ENCODE peak calls at places on chromosomes 5 and 9, in six cellular contexts. One of them, this sample, is unnamed.

GRCh38 chr9:112233769-112234168 is 58.7 kb upstream of the SUSD1 start:
- DNase-seq in CD4-positive, alpha-beta T cell: no peak
- DNase-seq in AG04450: peak
- DNase-seq in choroid plexus epithelial cell: peak
- DNase-seq in keratinocyte: no peak
- DNase-seq in GM13977: no peak
- DNase-seq in this sample: no peak

GRCh38 chr5:16616536-16617271 is at the start of gene RETREG1:
- DNase-seq in AG04450: no peak
- DNase-seq in choroid plexus epithelial cell: peak
- DNase-seq in keratinocyte: no peak
- DNase-seq in CD4-positive, alpha-beta T cell: peak
- DNase-seq in GM13977: peak
- DNase-seq in this sample: peak

GRCh38 chr5:2369178-2369577 is 382.3 kb downstream of the IRX2 start:
- DNase-seq in choroid plexus epithelial cell: no peak
- DNase-seq in GM13977: no peak
- DNase-seq in AG04450: no peak
- DNase-seq in keratinocyte: no peak
- DNase-seq in CD4-positive, alpha-beta T cell: no peak
- DNase-seq in this sample: no peak

GRCh38 chr9:38662763-38663593 is 42.6 kb upstream of the ANKRD18A start:
- DNase-seq in AG04450: no peak
- DNase-seq in CD4-positive, alpha-beta T cell: no peak
- DNase-seq in keratinocyte: no peak
- DNase-seq in choroid plexus epithelial cell: peak
- DNase-seq in GM13977: no peak
- DNase-seq in this sample: no peak

GRCh38 chr9:34984049-34984448 is 5.5 kb upstream of the DNAJB5 start:
- DNase-seq in choroid plexus epithelial cell: peak
- DNase-seq in AG04450: no peak
- DNase-seq in GM13977: no peak
- DNase-seq in keratinocyte: no peak
- DNase-seq in CD4-positive, alpha-beta T cell: peak
- DNase-seq in this sample: peak

GRCh38 chr5:138370537-138370936 is 18.1 kb downstream of the KDM3B start:
- DNase-seq in CD4-positive, alpha-beta T cell: no peak
- DNase-seq in AG04450: no peak
- DNase-seq in keratinocyte: no peak
- DNase-seq in GM13977: no peak
- DNase-seq in choroid plexus epithelial cell: peak
- DNase-seq in this sample: no peak

GRCh38 chr9:113675475-113675941 is 200.6 kb upstream of the ZNF618 start:
- DNase-seq in choroid plexus epithelial cell: peak
- DNase-seq in keratinocyte: peak
- DNase-seq in CD4-positive, alpha-beta T cell: no peak
- DNase-seq in AG04450: peak
- DNase-seq in GM13977: no peak
- DNase-seq in this sample: no peak

GRCh38 chr9:36597412-36598178 is 24.9 kb downstream of the MELK start:
- DNase-seq in AG04450: no peak
- DNase-seq in GM13977: peak
- DNase-seq in choroid plexus epithelial cell: peak
- DNase-seq in CD4-positive, alpha-beta T cell: no peak
- DNase-seq in keratinocyte: no peak
- DNase-seq in this sample: no peak

GRCh38 chr5:77077821-77078176 is 9.3 kb downstream of the ZBED3 start:
- DNase-seq in choroid plexus epithelial cell: no peak
- DNase-seq in AG04450: no peak
- DNase-seq in GM13977: no peak
- DNase-seq in keratinocyte: no peak
- DNase-seq in CD4-positive, alpha-beta T cell: no peak
- DNase-seq in this sample: no peak

GRCh38 chr5:10446490-10446889 is 4.8 kb downstream of the ROPN1L start:
- DNase-seq in CD4-positive, alpha-beta T cell: no peak
- DNase-seq in AG04450: no peak
- DNase-seq in GM13977: no peak
- DNase-seq in choroid plexus epithelial cell: no peak
- DNase-seq in keratinocyte: no peak
- DNase-seq in this sample: no peak

GRCh38 chr9:89497978-89498844 is at the start of gene SEMA4D:
- DNase-seq in choroid plexus epithelial cell: peak
- DNase-seq in GM13977: peak
- DNase-seq in CD4-positive, alpha-beta T cell: peak
- DNase-seq in keratinocyte: no peak
- DNase-seq in AG04450: peak
- DNase-seq in this sample: peak

GRCh38 chr9:98781588-98782383 is 14.6 kb downstream of the ANKS6 start:
- DNase-seq in GM13977: no peak
- DNase-seq in choroid plexus epithelial cell: no peak
- DNase-seq in CD4-positive, alpha-beta T cell: no peak
- DNase-seq in keratinocyte: peak
- DNase-seq in AG04450: no peak
- DNase-seq in this sample: no peak

GRCh38 chr5:133247145-133247709 is 195.4 kb downstream of the HSPA4 start:
- DNase-seq in choroid plexus epithelial cell: no peak
- DNase-seq in AG04450: no peak
- DNase-seq in CD4-positive, alpha-beta T cell: no peak
- DNase-seq in keratinocyte: no peak
- DNase-seq in GM13977: no peak
- DNase-seq in this sample: no peak

GRCh38 chr9:84170521-84171141 is 169.9 kb downstream of the SLC28A3 start:
- DNase-seq in GM13977: no peak
- DNase-seq in keratinocyte: no peak
- DNase-seq in AG04450: peak
- DNase-seq in CD4-positive, alpha-beta T cell: no peak
- DNase-seq in choroid plexus epithelial cell: peak
- DNase-seq in this sample: no peak

GRCh38 chr5:178984145-178985072 is 10.7 kb downstream of the GRM6 start:
- DNase-seq in GM13977: no peak
- DNase-seq in choroid plexus epithelial cell: no peak
- DNase-seq in keratinocyte: no peak
- DNase-seq in CD4-positive, alpha-beta T cell: no peak
- DNase-seq in AG04450: no peak
- DNase-seq in this sample: no peak

GRCh38 chr9:78021692-78022091 is 9.9 kb downstream of the GNAQ start:
- DNase-seq in AG04450: no peak
- DNase-seq in GM13977: no peak
- DNase-seq in keratinocyte: no peak
- DNase-seq in choroid plexus epithelial cell: peak
- DNase-seq in CD4-positive, alpha-beta T cell: no peak
- DNase-seq in this sample: no peak

GRCh38 chr5:56429110-56429561 is 196.0 kb upstream of the ANKRD55 start:
- DNase-seq in choroid plexus epithelial cell: peak
- DNase-seq in AG04450: no peak
- DNase-seq in GM13977: no peak
- DNase-seq in keratinocyte: no peak
- DNase-seq in CD4-positive, alpha-beta T cell: no peak
- DNase-seq in this sample: no peak

GRCh38 chr5:14915291-14915976 is 43.9 kb upstream of the ANKH start:
- DNase-seq in GM13977: no peak
- DNase-seq in choroid plexus epithelial cell: peak
- DNase-seq in keratinocyte: no peak
- DNase-seq in CD4-positive, alpha-beta T cell: no peak
- DNase-seq in AG04450: no peak
- DNase-seq in this sample: no peak

DNA sequence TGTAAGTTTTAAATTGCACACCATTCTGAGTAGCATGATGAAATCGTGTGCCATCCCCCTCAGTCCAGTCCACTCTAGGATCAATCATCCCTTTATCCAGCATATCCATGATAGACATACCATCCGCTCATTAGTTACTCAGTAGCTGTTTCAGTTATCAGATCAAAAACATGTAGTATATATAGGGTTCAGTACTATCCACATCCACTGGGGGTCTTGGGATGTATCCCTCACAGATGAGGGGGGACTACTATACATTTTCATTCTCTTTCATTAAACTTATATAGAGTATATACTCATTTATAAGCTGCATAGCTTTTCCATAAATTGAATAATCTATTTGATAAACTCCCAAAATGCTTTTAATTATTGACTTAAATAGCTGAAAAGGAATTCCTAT is 67.6 kb downstream of the MEIKIN start:
- DNase-seq in CD4-positive, alpha-beta T cell: no peak
- DNase-seq in keratinocyte: no peak
- DNase-seq in GM13977: no peak
- DNase-seq in AG04450: no peak
- DNase-seq in choroid plexus epithelial cell: no peak
- DNase-seq in this sample: no peak
- TF ChIP-seq CTCF in CD4-positive, alpha-beta T cell: no peak
- TF ChIP-seq CTCF in keratinocyte: no peak
- TF ChIP-seq CTCF in GM13977: no peak
- TF ChIP-seq CTCF in AG04450: no peak
- TF ChIP-seq CTCF in choroid plexus epithelial cell: no peak
- TF ChIP-seq CTCF in this sample: no peak

GRCh38 chr9:132605387-132605786 is 23.0 kb downstream of the BARHL1 start:
- DNase-seq in keratinocyte: no peak
- DNase-seq in CD4-positive, alpha-beta T cell: no peak
- DNase-seq in choroid plexus epithelial cell: no peak
- DNase-seq in AG04450: no peak
- DNase-seq in GM13977: no peak
- DNase-seq in this sample: no peak

GRCh38 chr9:132610661-132611060 is 28.3 kb downstream of the BARHL1 start:
- DNase-seq in choroid plexus epithelial cell: no peak
- DNase-seq in CD4-positive, alpha-beta T cell: no peak
- DNase-seq in GM13977: no peak
- DNase-seq in AG04450: no peak
- DNase-seq in keratinocyte: no peak
- DNase-seq in this sample: no peak

GRCh38 chr9:132614324-132614723 is 31.9 kb downstream of the BARHL1 start:
- DNase-seq in CD4-positive, alpha-beta T cell: no peak
- DNase-seq in keratinocyte: no peak
- DNase-seq in GM13977: no peak
- DNase-seq in choroid plexus epithelial cell: no peak
- DNase-seq in AG04450: no peak
- DNase-seq in this sample: no peak

GRCh38 chr9:132609829-132610228 is 27.4 kb downstream of the BARHL1 start:
- DNase-seq in CD4-positive, alpha-beta T cell: no peak
- DNase-seq in choroid plexus epithelial cell: peak
- DNase-seq in GM13977: no peak
- DNase-seq in keratinocyte: no peak
- DNase-seq in AG04450: peak
- DNase-seq in this sample: no peak

GRCh38 chr9:132609184-132609583 is 26.8 kb downstream of the BARHL1 start:
- DNase-seq in choroid plexus epithelial cell: no peak
- DNase-seq in GM13977: no peak
- DNase-seq in keratinocyte: no peak
- DNase-seq in CD4-positive, alpha-beta T cell: no peak
- DNase-seq in AG04450: no peak
- DNase-seq in this sample: no peak
- TF ChIP-seq CTCF in choroid plexus epithelial cell: no peak
- TF ChIP-seq CTCF in GM13977: no peak
- TF ChIP-seq CTCF in keratinocyte: no peak
- TF ChIP-seq CTCF in CD4-positive, alpha-beta T cell: no peak
- TF ChIP-seq CTCF in AG04450: no peak
- TF ChIP-seq CTCF in this sample: no peak

GRCh38 chr5:39009981-39010380 is 64.2 kb downstream of the RICTOR start:
- DNase-seq in CD4-positive, alpha-beta T cell: no peak
- DNase-seq in GM13977: no peak
- DNase-seq in choroid plexus epithelial cell: no peak
- DNase-seq in keratinocyte: no peak
- DNase-seq in AG04450: no peak
- DNase-seq in this sample: no peak

GRCh38 chr5:39001683-39002082 is 72.5 kb downstream of the RICTOR start:
- DNase-seq in AG04450: no peak
- DNase-seq in keratinocyte: no peak
- DNase-seq in GM13977: no peak
- DNase-seq in choroid plexus epithelial cell: no peak
- DNase-seq in CD4-positive, alpha-beta T cell: no peak
- DNase-seq in this sample: no peak

GRCh38 chr5:39009280-39009679 is 64.9 kb downstream of the RICTOR start:
- DNase-seq in AG04450: no peak
- DNase-seq in CD4-positive, alpha-beta T cell: no peak
- DNase-seq in choroid plexus epithelial cell: no peak
- DNase-seq in keratinocyte: no peak
- DNase-seq in GM13977: no peak
- DNase-seq in this sample: no peak

GRCh38 chr5:39006650-39007049 is 67.5 kb downstream of the RICTOR start:
- DNase-seq in GM13977: no peak
- DNase-seq in keratinocyte: no peak
- DNase-seq in CD4-positive, alpha-beta T cell: no peak
- DNase-seq in AG04450: no peak
- DNase-seq in choroid plexus epithelial cell: no peak
- DNase-seq in this sample: no peak

DNA sequence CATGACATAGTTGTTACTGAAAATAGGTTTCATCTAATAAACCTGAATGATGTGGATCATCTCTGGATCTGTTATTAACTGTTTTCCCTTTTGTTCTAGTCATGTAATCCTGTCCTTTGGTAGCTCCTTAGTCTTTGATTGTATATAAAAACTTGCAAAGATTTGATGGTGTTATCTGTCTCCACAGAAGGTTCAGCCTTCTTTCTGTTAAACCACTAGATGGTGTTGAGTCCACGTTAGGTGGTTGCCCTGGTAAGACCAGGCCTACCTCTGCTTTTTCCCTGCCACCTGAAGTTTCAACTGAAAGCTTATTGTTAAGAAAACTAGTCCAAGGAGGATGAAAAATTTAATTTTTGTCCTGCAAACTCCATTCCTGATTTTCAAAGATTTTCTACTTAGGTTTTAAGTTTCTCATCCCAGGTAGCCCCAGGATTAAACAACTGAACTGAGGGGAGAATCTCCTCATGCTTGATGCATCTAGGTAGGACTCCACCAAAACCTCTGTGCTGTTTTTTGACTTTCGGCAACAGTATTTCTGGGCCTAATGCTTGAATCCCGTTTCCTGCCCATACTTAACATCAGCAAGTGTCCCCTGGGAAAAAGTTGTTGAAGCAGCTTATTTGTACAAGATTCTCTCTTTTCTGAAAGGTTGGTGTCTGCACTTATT is 68.5 kb downstream of the RICTOR start:
- DNase-seq in AG04450: no peak
- DNase-seq in GM13977: no peak
- DNase-seq in choroid plexus epithelial cell: peak
- DNase-seq in CD4-positive, alpha-beta T cell: no peak
- DNase-seq in keratinocyte: no peak
- DNase-seq in this sample: no peak
- TF ChIP-seq CTCF in AG04450: peak
- TF ChIP-seq CTCF in GM13977: no peak
- TF ChIP-seq CTCF in choroid plexus epithelial cell: peak
- TF ChIP-seq CTCF in CD4-positive, alpha-beta T cell: peak
- TF ChIP-seq CTCF in keratinocyte: no peak
- TF ChIP-seq CTCF in this sample: no peak

GRCh38 chr9:10238087-10238486 is 374.7 kb downstream of the PTPRD start:
- DNase-seq in choroid plexus epithelial cell: peak
- DNase-seq in CD4-positive, alpha-beta T cell: no peak
- DNase-seq in AG04450: no peak
- DNase-seq in keratinocyte: no peak
- DNase-seq in GM13977: no peak
- DNase-seq in this sample: no peak

GRCh38 chr9:10230512-10230911 is 382.3 kb downstream of the PTPRD start:
- DNase-seq in choroid plexus epithelial cell: no peak
- DNase-seq in GM13977: no peak
- DNase-seq in CD4-positive, alpha-beta T cell: no peak
- DNase-seq in keratinocyte: no peak
- DNase-seq in AG04450: no peak
- DNase-seq in this sample: no peak

GRCh38 chr9:10228082-10228481 is 384.7 kb downstream of the PTPRD start:
- DNase-seq in choroid plexus epithelial cell: no peak
- DNase-seq in AG04450: no peak
- DNase-seq in GM13977: no peak
- DNase-seq in keratinocyte: no peak
- DNase-seq in CD4-positive, alpha-beta T cell: no peak
- DNase-seq in this sample: no peak

GRCh38 chr9:10226996-10227395 is 385.8 kb downstream of the PTPRD start:
- DNase-seq in keratinocyte: no peak
- DNase-seq in AG04450: no peak
- DNase-seq in choroid plexus epithelial cell: no peak
- DNase-seq in CD4-positive, alpha-beta T cell: no peak
- DNase-seq in GM13977: no peak
- DNase-seq in this sample: no peak

GRCh38 chr9:10232352-10232930 is 380.4 kb downstream of the PTPRD start:
- DNase-seq in CD4-positive, alpha-beta T cell: no peak
- DNase-seq in keratinocyte: no peak
- DNase-seq in AG04450: no peak
- DNase-seq in choroid plexus epithelial cell: peak
- DNase-seq in GM13977: no peak
- DNase-seq in this sample: no peak
- TF ChIP-seq CTCF in CD4-positive, alpha-beta T cell: no peak
- TF ChIP-seq CTCF in keratinocyte: peak
- TF ChIP-seq CTCF in AG04450: peak
- TF ChIP-seq CTCF in choroid plexus epithelial cell: peak
- TF ChIP-seq CTCF in GM13977: peak
- TF ChIP-seq CTCF in this sample: no peak